ENCODE peak calls at places on chromosomes 11 and 22, in seven cellular contexts. P is NCI-H774; W is IMR-90; U is mesenchymal stem cell; S is stimulated activated naive CD8-positive, alpha-beta T cell treated with anti-CD3 and anti-CD28 coated beads, Interleukin-15, amount 100 ng/mL, for 72 hours; Z is G401; J is right cardiac atrium. D is an unnamed sample.

GRCh38 chr11:116844722-116845121 is 7.3 kb upstream of the APOA1 start:
- DNase-seq in J (no peak), Z (peak), P (no peak), W (no peak), S (no peak), U (no peak), D (no peak)

GRCh38 chr11:31799036-31799793 is 11.9 kb downstream of the PAX6 start:
- DNase-seq in J (no peak), S (no peak), Z (peak), P (no peak), W (no peak), U (no peak), D (no peak)

GRCh38 chr11:59295435-59295834 is 63.3 kb upstream of the OR5AN1 start:
- DNase-seq in U (no peak), W (no peak), J (no peak), Z (no peak), S (no peak), P (no peak), D (no peak)

GRCh38 chr11:117713676-117714075 is 83.3 kb downstream of the DSCAML1 start:
- DNase-seq in Z (no peak), W (no peak), S (no peak), U (no peak), P (peak), J (no peak), D (no peak)

GRCh38 chr11:113104390-113105251 is 143.4 kb downstream of the NCAM1 start:
- DNase-seq in U (no peak), P (no peak), Z (peak), J (no peak), W (no peak), S (no peak), D (no peak)

GRCh38 chr11:68980776-68981065 is at the start of gene MRGPRD:
- DNase-seq in W (no peak), U (no peak), Z (no peak), P (no peak), J (no peak), S (no peak), D (no peak)

GRCh38 chr11:108788565-108789199 is 123.8 kb downstream of the DDX10 start:
- DNase-seq in J (no peak), Z (no peak), S (no peak), U (peak), P (no peak), W (peak), D (peak)

GRCh38 chr11:5694642-5695041 is 5.1 kb downstream of the TRIM22 start:
- DNase-seq in W (no peak), U (no peak), S (no peak), Z (no peak), P (no peak), J (no peak), D (no peak)

GRCh38 chr11:114026355-114026754 is 33.2 kb upstream of the ZBTB16 start:
- DNase-seq in W (no peak), P (no peak), S (no peak), Z (no peak), U (peak), J (no peak), D (no peak)

GRCh38 chr11:36273110-36273509 is 16.1 kb downstream of the COMMD9 start:
- DNase-seq in S (no peak), Z (no peak), P (peak), J (peak), W (no peak), U (peak), D (no peak)

GRCh38 chr11:70729949-70730348 is 331.6 kb downstream of the CTTN start:
- DNase-seq in W (no peak), Z (no peak), P (no peak), S (no peak), U (no peak), J (no peak), D (no peak)

GRCh38 chr11:109435121-109435742 is 13.2 kb downstream of the C11orf87 start:
- DNase-seq in W (peak), J (no peak), U (no peak), P (no peak), S (no peak), Z (peak), D (no peak)

GRCh38 chr11:117444256-117445096 is 116.8 kb downstream of the CEP164 start:
- DNase-seq in P (no peak), W (no peak), U (no peak), Z (no peak), J (no peak), S (no peak), D (no peak)

GRCh38 chr11:44243086-44243485 is 66.9 kb downstream of the ALX4 start:
- DNase-seq in U (peak), Z (no peak), P (no peak), W (no peak), J (no peak), S (no peak), D (no peak)

GRCh38 chr11:111586305-111586915 is 15.8 kb upstream of the SIK2 start:
- DNase-seq in U (peak), S (no peak), W (peak), Z (peak), J (no peak), P (peak), D (peak)

GRCh38 chr11:102830328-102830727 is 13.1 kb downstream of the MMP3 start:
- DNase-seq in U (no peak), W (peak), P (no peak), Z (no peak), S (no peak), J (no peak), D (no peak)

GRCh38 chr11:68206211-68206610 is 6.9 kb downstream of the KMT5B start:
- DNase-seq in W (peak), U (peak), Z (peak), J (no peak), S (no peak), P (peak), D (peak)

GRCh38 chr11:45659031-45659817 is 6.2 kb downstream of the CHST1 start:
- DNase-seq in Z (no peak), W (no peak), S (no peak), P (no peak), J (peak), U (no peak), D (no peak)

GRCh38 chr11:101126551-101127347 is 2.9 kb downstream of the PGR start:
- DNase-seq in S (no peak), U (peak), P (no peak), J (peak), Z (no peak), W (no peak), D (no peak)

GRCh38 chr11:120648706-120649250 is 137.2 kb downstream of the GRIK4 start:
- DNase-seq in J (no peak), Z (no peak), S (no peak), W (no peak), U (no peak), P (no peak), D (no peak)

GRCh38 chr22:23769321-23769965 is 1.7 kb upstream of the CHCHD10 start:
- DNase-seq in P (peak), W (no peak), S (no peak), Z (no peak), J (no peak), U (no peak), D (no peak)

GRCh38 chr11:72625746-72626636 is 48.2 kb downstream of the PDE2A start:
- DNase-seq in Z (no peak), J (peak), U (peak), S (no peak), W (peak), P (no peak), D (no peak)

GRCh38 chr11:130407978-130408377 is 20.4 kb downstream of the ADAMTS8 start:
- DNase-seq in Z (no peak), U (peak), P (no peak), S (no peak), J (peak), W (peak), D (peak)

D was measured in brain microvascular endothelial cell.